ENCODE peak calls at places on chromosomes 5 and 9, in six cellular contexts. One of them, this sample, is unnamed.

GRCh38 chr5:122291000-122291592 is 20.9 kb upstream of the SNCAIP start:
- DNase-seq in H54: no peak
- DNase-seq in lower leg skin: no peak
- DNase-seq in transverse colon: no peak
- DNase-seq in HCT116: no peak
- DNase-seq in spleen: no peak
- DNase-seq in this sample: no peak

GRCh38 chr5:81994679-81995078 is 22.9 kb downstream of the ATG10 start:
- DNase-seq in H54: no peak
- DNase-seq in lower leg skin: no peak
- DNase-seq in transverse colon: no peak
- DNase-seq in HCT116: no peak
- DNase-seq in spleen: no peak
- DNase-seq in this sample: no peak

GRCh38 chr5:119411291-119411934 is 40.9 kb upstream of the HSD17B4 start:
- DNase-seq in H54: peak; percentile 19
- DNase-seq in lower leg skin: no peak
- DNase-seq in transverse colon: no peak
- DNase-seq in HCT116: no peak
- DNase-seq in spleen: no peak
- DNase-seq in this sample: peak; percentile 29

GRCh38 chr9:83471223-83471622 is 67.0 kb downstream of the FRMD3 start:
- DNase-seq in H54: no peak
- DNase-seq in lower leg skin: no peak
- DNase-seq in transverse colon: no peak
- DNase-seq in HCT116: no peak
- DNase-seq in spleen: no peak
- DNase-seq in this sample: no peak

GRCh38 chr5:75567710-75568109 is 43.5 kb upstream of the ANKDD1B start:
- DNase-seq in H54: peak; percentile 10
- DNase-seq in lower leg skin: no peak
- DNase-seq in transverse colon: no peak
- DNase-seq in HCT116: peak; percentile 19
- DNase-seq in spleen: no peak
- DNase-seq in this sample: peak; percentile 48

GRCh38 chr5:127934791-127935256 is 148.7 kb upstream of the SLC12A2 start:
- DNase-seq in H54: peak; percentile 42
- DNase-seq in lower leg skin: no peak
- DNase-seq in transverse colon: no peak
- DNase-seq in HCT116: peak; percentile 94
- DNase-seq in spleen: no peak
- DNase-seq in this sample: no peak

GRCh38 chr5:67234671-67235176 is 38.1 kb upstream of the CD180 start:
- DNase-seq in H54: no peak
- DNase-seq in lower leg skin: no peak
- DNase-seq in transverse colon: no peak
- DNase-seq in HCT116: no peak
- DNase-seq in spleen: peak; percentile 64
- DNase-seq in this sample: no peak

GRCh38 chr5:116658141-116658540 is 83.5 kb upstream of the SEMA6A start:
- DNase-seq in H54: no peak
- DNase-seq in lower leg skin: no peak
- DNase-seq in transverse colon: no peak
- DNase-seq in HCT116: no peak
- DNase-seq in spleen: no peak
- DNase-seq in this sample: no peak

GRCh38 chr5:114174131-114174530 is 187.7 kb upstream of the KCNN2 start:
- DNase-seq in H54: no peak
- DNase-seq in lower leg skin: no peak
- DNase-seq in transverse colon: no peak
- DNase-seq in HCT116: no peak
- DNase-seq in spleen: no peak
- DNase-seq in this sample: no peak

GRCh38 chr5:149166591-149167100 is 25.4 kb downstream of the ABLIM3 start:
- DNase-seq in H54: no peak
- DNase-seq in lower leg skin: no peak
- DNase-seq in transverse colon: no peak
- DNase-seq in HCT116: no peak
- DNase-seq in spleen: no peak
- DNase-seq in this sample: no peak

GRCh38 chr5:159156839-159157238 is 52.5 kb downstream of the RNF145 start:
- DNase-seq in H54: no peak
- DNase-seq in lower leg skin: peak; percentile 38
- DNase-seq in transverse colon: peak; percentile 10
- DNase-seq in HCT116: peak; percentile 57
- DNase-seq in spleen: no peak
- DNase-seq in this sample: peak; percentile 71

GRCh38 chr5:125484272-125485002 is 738.0 kb upstream of the ZNF608 start:
- DNase-seq in H54: peak; percentile 7
- DNase-seq in lower leg skin: peak; percentile 54
- DNase-seq in transverse colon: peak; percentile 70
- DNase-seq in HCT116: peak; percentile 49
- DNase-seq in spleen: no peak
- DNase-seq in this sample: no peak

GRCh38 chr5:172921906-172922305 is 37.3 kb upstream of the RPL26L1 start:
- DNase-seq in H54: no peak
- DNase-seq in lower leg skin: no peak
- DNase-seq in transverse colon: no peak
- DNase-seq in HCT116: no peak
- DNase-seq in spleen: no peak
- DNase-seq in this sample: no peak

GRCh38 chr9:76359365-76359764 is 34.9 kb downstream of the RFK start:
- DNase-seq in H54: no peak
- DNase-seq in lower leg skin: no peak
- DNase-seq in transverse colon: no peak
- DNase-seq in HCT116: no peak
- DNase-seq in spleen: no peak
- DNase-seq in this sample: peak; percentile 88

GRCh38 chr5:177370488-177371119 is 12.9 kb downstream of the RGS14 start:
- DNase-seq in H54: peak; percentile 98
- DNase-seq in lower leg skin: no peak
- DNase-seq in transverse colon: peak; percentile 87
- DNase-seq in HCT116: peak; percentile 94
- DNase-seq in spleen: peak; percentile 95
- DNase-seq in this sample: peak; percentile 84

GRCh38 chr5:31193591-31194457 is at the start of gene CDH6:
- DNase-seq in H54: no peak
- DNase-seq in lower leg skin: no peak
- DNase-seq in transverse colon: peak; percentile 9
- DNase-seq in HCT116: no peak
- DNase-seq in spleen: peak; percentile 65
- DNase-seq in this sample: no peak

GRCh38 chr9:77793909-77794308 is 145.8 kb upstream of the GNA14 start:
- DNase-seq in H54: no peak
- DNase-seq in lower leg skin: no peak
- DNase-seq in transverse colon: no peak
- DNase-seq in HCT116: peak; percentile 18
- DNase-seq in spleen: no peak
- DNase-seq in this sample: no peak

GRCh38 chr9:134175291-134175807 is 11.0 kb upstream of the RNU6ATAC start:
- DNase-seq in H54: peak; percentile 81
- DNase-seq in lower leg skin: no peak
- DNase-seq in transverse colon: peak; percentile 41
- DNase-seq in HCT116: no peak
- DNase-seq in spleen: no peak
- DNase-seq in this sample: no peak

GRCh38 chr5:150931368-150931965 is 26.7 kb upstream of the ZNF300 start:
- DNase-seq in H54: no peak
- DNase-seq in lower leg skin: no peak
- DNase-seq in transverse colon: no peak
- DNase-seq in HCT116: no peak
- DNase-seq in spleen: no peak
- DNase-seq in this sample: no peak
- TF ChIP-seq POLR2A in H54: no peak
- TF ChIP-seq POLR2A in lower leg skin: no peak
- TF ChIP-seq POLR2A in transverse colon: no peak
- TF ChIP-seq POLR2A in HCT116: no peak
- TF ChIP-seq POLR2A in spleen: no peak
- TF ChIP-seq POLR2A in this sample: no peak

GRCh38 chr9:136726631-136727191 is 14.3 kb downstream of the DIPK1B start:
- DNase-seq in H54: no peak
- DNase-seq in lower leg skin: no peak
- DNase-seq in transverse colon: no peak
- DNase-seq in HCT116: no peak
- DNase-seq in spleen: no peak
- DNase-seq in this sample: peak; percentile 85
- TF ChIP-seq POLR2A in H54: no peak
- TF ChIP-seq POLR2A in lower leg skin: no peak
- TF ChIP-seq POLR2A in transverse colon: no peak
- TF ChIP-seq POLR2A in HCT116: no peak
- TF ChIP-seq POLR2A in spleen: no peak
- TF ChIP-seq POLR2A in this sample: no peak

DNA sequence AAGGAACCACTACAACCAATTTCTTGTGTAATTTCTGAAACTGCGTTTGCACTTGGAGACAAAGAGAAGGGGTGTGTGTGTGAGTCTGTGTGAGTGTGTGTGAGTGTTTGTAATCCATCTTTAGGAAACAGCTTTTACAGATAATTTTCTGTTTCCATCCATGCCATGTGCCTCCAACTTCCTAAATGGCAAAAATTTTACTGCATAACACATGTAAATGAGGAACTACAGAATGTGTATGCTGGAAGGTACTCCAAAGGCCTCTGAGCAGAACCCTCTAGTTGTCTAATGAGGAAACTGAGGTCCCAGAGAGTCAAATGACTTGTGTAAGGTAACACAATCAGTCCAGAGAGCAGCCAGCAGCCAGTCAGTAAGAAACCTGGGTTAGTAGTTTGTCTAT is 20.8 kb downstream of the MAMDC2 start:
- DNase-seq in H54: no peak
- DNase-seq in lower leg skin: no peak
- DNase-seq in transverse colon: no peak
- DNase-seq in HCT116: no peak
- DNase-seq in spleen: no peak
- DNase-seq in this sample: no peak
- TF ChIP-seq POLR2A in H54: no peak
- TF ChIP-seq POLR2A in lower leg skin: no peak
- TF ChIP-seq POLR2A in transverse colon: no peak
- TF ChIP-seq POLR2A in HCT116: no peak
- TF ChIP-seq POLR2A in spleen: no peak
- TF ChIP-seq POLR2A in this sample: no peak

GRCh38 chr9:81592890-81593271 is 96.5 kb downstream of the TLE1 start:
- DNase-seq in H54: no peak
- DNase-seq in lower leg skin: peak; percentile 32
- DNase-seq in transverse colon: peak; percentile 79
- DNase-seq in HCT116: no peak
- DNase-seq in spleen: peak; percentile 86
- DNase-seq in this sample: no peak

GRCh38 chr9:81594415-81594814 is 94.9 kb downstream of the TLE1 start:
- DNase-seq in H54: no peak
- DNase-seq in lower leg skin: no peak
- DNase-seq in transverse colon: no peak
- DNase-seq in HCT116: no peak
- DNase-seq in spleen: no peak
- DNase-seq in this sample: no peak

GRCh38 chr9:81597749-81598497 is 91.4 kb downstream of the TLE1 start:
- DNase-seq in H54: no peak
- DNase-seq in lower leg skin: no peak
- DNase-seq in transverse colon: no peak
- DNase-seq in HCT116: no peak
- DNase-seq in spleen: no peak
- DNase-seq in this sample: no peak

GRCh38 chr9:81596671-81597426 is 92.5 kb downstream of the TLE1 start:
- DNase-seq in H54: no peak
- DNase-seq in lower leg skin: no peak
- DNase-seq in transverse colon: no peak
- DNase-seq in HCT116: no peak
- DNase-seq in spleen: no peak
- DNase-seq in this sample: no peak

GRCh38 chr9:81595887-81596558 is 93.3 kb downstream of the TLE1 start:
- DNase-seq in H54: no peak
- DNase-seq in lower leg skin: no peak
- DNase-seq in transverse colon: no peak
- DNase-seq in HCT116: no peak
- DNase-seq in spleen: no peak
- DNase-seq in this sample: no peak
- TF ChIP-seq POLR2A in H54: no peak
- TF ChIP-seq POLR2A in lower leg skin: no peak
- TF ChIP-seq POLR2A in transverse colon: no peak
- TF ChIP-seq POLR2A in HCT116: no peak
- TF ChIP-seq POLR2A in spleen: no peak
- TF ChIP-seq POLR2A in this sample: no peak